ENCODE peak calls at places on chromosome 6, in ten cellular contexts. A is epithelial cell of esophagus, Y is stomach, W is choroid plexus epithelial cell, K is thoracic aorta, R is HFFc6, T is astrocyte of the spinal cord, P is foreskin fibroblast, U is MCF 10A, L is brain microvascular endothelial cell. X is an unnamed sample.
A peak's percentile ranks its signal among the peaks of the same experiment; 100 is the strongest.

GRCh38 chr6:5125152-5126006 is 40.2 kb downstream of the PPP1R3G start:
- DNase-seq in U (peak; percentile 81), A (peak; percentile 91), Y (no peak), R (peak; percentile 29), W (peak; percentile 90), L (peak; percentile 83), K (no peak), P (peak; percentile 33), T (peak; percentile 70), X (no peak)

GRCh38 chr6:44272999-44273566 is 2.8 kb downstream of the TMEM151B start:
- DNase-seq in Y (no peak), L (no peak), W (no peak), U (no peak), A (no peak), R (no peak), K (no peak), P (no peak), T (no peak), X (no peak)

GRCh38 chr6:18405477-18406293 is 18.5 kb downstream of the RNF144B start:
- DNase-seq in U (peak; percentile 69), P (peak; percentile 94), Y (no peak), L (peak; percentile 92), W (peak; percentile 93), R (peak; percentile 93), K (no peak), T (peak; percentile 95), A (peak; percentile 90), X (no peak)

GRCh38 chr6:157223021-157223430 is 100.3 kb downstream of the TMEM242 start:
- DNase-seq in Y (no peak), U (no peak), K (no peak), A (no peak), W (no peak), R (no peak), L (no peak), P (no peak), T (no peak), X (no peak)

GRCh38 chr6:125201961-125202729 is 48.6 kb downstream of the TPD52L1 start:
- DNase-seq in U (peak; percentile 96), P (peak; percentile 90), W (peak; percentile 97), A (peak; percentile 95), L (peak; percentile 96), K (no peak), R (peak; percentile 88), Y (peak; percentile 67), T (peak; percentile 94), X (peak; percentile 76)

GRCh38 chr6:101395345-101395744 is 1.8 kb downstream of the GRIK2 start:
- DNase-seq in A (no peak), L (no peak), P (no peak), Y (no peak), T (no peak), K (no peak), W (no peak), R (peak; percentile 28), U (peak; percentile 34), X (no peak)

GRCh38 chr6:2765896-2766766 is 938 bp downstream of the WRNIP1 start:
- DNase-seq in W (peak; percentile 40), T (peak; percentile 42), U (no peak), L (no peak), Y (peak; percentile 53), R (peak; percentile 19), P (peak; percentile 48), A (peak; percentile 60), K (no peak), X (peak; percentile 56)

GRCh38 chr6:131001945-131002661 is 60.9 kb downstream of the EPB41L2 start:
- DNase-seq in K (no peak), P (no peak), Y (no peak), U (no peak), T (no peak), R (no peak), A (no peak), W (peak; percentile 37), L (no peak), X (no peak)

GRCh38 chr6:43948527-43949450 is 178.5 kb downstream of the MRPL14 start:
- DNase-seq in P (no peak), R (no peak), Y (no peak), K (no peak), U (no peak), T (peak; percentile 78), W (peak; percentile 33), A (no peak), L (no peak), X (no peak)

GRCh38 chr6:54718541-54719023 is 128.0 kb upstream of the FAM83B start:
- DNase-seq in T (no peak), A (peak; percentile 62), K (no peak), R (no peak), L (no peak), U (no peak), Y (no peak), W (no peak), P (no peak), X (no peak)

GRCh38 chr6:159760602-159761057 is 1.2 kb upstream of the ACAT2 start:
- DNase-seq in Y (no peak), A (peak; percentile 64), P (peak; percentile 36), W (peak; percentile 66), L (peak; percentile 49), K (no peak), R (peak; percentile 60), U (peak; percentile 23), T (peak; percentile 50), X (no peak)

GRCh38 chr6:106165885-106166485 is 79.8 kb downstream of the PRDM1 start:
- DNase-seq in R (no peak), Y (no peak), T (peak; percentile 43), K (no peak), P (peak; percentile 67), L (peak; percentile 21), U (peak; percentile 51), A (peak; percentile 53), W (peak; percentile 82), X (no peak)

GRCh38 chr6:106170030-106170791 is 84.1 kb downstream of the PRDM1 start:
- DNase-seq in Y (no peak), W (no peak), A (no peak), K (no peak), U (no peak), R (no peak), P (no peak), T (no peak), L (no peak), X (no peak)

GRCh38 chr6:106168097-106168888 is 82.2 kb downstream of the PRDM1 start:
- DNase-seq in Y (no peak), U (no peak), R (no peak), L (no peak), W (no peak), P (no peak), A (no peak), T (no peak), K (no peak), X (no peak)

GRCh38 chr6:106169517-106169916 is 83.4 kb downstream of the PRDM1 start:
- DNase-seq in T (no peak), A (no peak), Y (no peak), P (no peak), L (no peak), K (no peak), U (no peak), R (no peak), W (no peak), X (no peak)

DNA sequence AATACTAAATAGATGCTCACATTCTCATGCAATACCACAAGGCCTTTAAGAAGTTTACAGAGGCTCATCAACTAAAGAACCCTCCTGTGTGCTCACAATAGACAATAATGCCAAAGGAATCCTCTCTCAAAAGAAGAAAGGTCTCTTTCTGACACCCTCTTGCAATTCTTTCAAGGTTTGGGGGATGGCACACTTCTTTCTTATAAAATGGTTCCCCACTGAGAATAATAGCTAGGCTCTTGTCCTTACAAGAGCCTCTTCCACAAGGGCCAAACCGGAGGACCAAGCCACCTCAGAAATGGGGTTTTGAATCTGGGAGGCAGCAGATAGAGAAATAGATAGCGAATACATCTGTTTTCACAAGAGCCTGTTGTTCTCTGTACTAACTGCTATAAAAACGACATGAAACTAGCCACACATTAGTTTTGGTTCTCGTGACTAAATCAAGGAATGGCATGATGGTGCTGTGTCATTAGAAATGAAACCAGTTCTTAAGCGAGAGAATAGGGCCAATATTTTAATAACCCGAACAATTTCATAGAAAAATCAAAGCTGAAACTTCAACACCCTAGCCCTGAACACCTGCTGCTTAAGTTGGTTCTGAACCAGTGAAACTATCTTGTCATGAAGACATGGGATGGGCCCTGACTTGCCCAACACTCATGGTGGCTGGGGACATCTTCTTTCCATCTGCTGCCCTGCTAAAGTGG is 81.1 kb downstream of the PRDM1 start:
- DNase-seq in T (no peak), K (no peak), U (no peak), R (no peak), P (no peak), W (no peak), A (no peak), Y (no peak), L (no peak), X (no peak)
- TF ChIP-seq CTCF in T (no peak), K (no peak), U (no peak), R (no peak), P (no peak), W (no peak), A (no peak), Y (no peak), L (no peak), X (no peak)

GRCh38 chr6:136701011-136701410 is 91.3 kb downstream of the MAP3K5 start:
- DNase-seq in T (no peak), Y (no peak), R (no peak), W (no peak), A (no peak), L (no peak), K (no peak), P (no peak), U (no peak), X (no peak)

GRCh38 chr6:136706431-136706830 is 85.8 kb downstream of the MAP3K5 start:
- DNase-seq in P (no peak), T (no peak), Y (no peak), R (no peak), U (no peak), W (no peak), K (no peak), L (no peak), A (no peak), X (no peak)

GRCh38 chr6:136699358-136699757 is 92.9 kb downstream of the MAP3K5 start:
- DNase-seq in K (no peak), A (no peak), P (no peak), W (no peak), Y (no peak), L (no peak), U (no peak), T (no peak), R (no peak), X (no peak)

GRCh38 chr6:136703331-136703846 is 88.9 kb downstream of the MAP3K5 start:
- DNase-seq in L (no peak), P (no peak), T (no peak), W (no peak), R (no peak), A (no peak), K (no peak), U (no peak), Y (peak; percentile 61), X (no peak)
- TF ChIP-seq CTCF in L (no peak), P (no peak), T (no peak), W (no peak), R (no peak), A (no peak), K (no peak), U (no peak), Y (no peak), X (no peak)

GRCh38 chr6:35624341-35625070 is 64.2 kb downstream of the FKBP5 start:
- DNase-seq in A (no peak), W (peak; percentile 57), R (no peak), L (no peak), Y (no peak), P (peak; percentile 13), T (no peak), K (no peak), U (no peak), X (no peak)
- TF ChIP-seq CTCF in A (peak; percentile 16), W (peak; percentile 41), R (peak; percentile 74), L (peak; percentile 51), Y (no peak), P (peak; percentile 36), T (peak; percentile 44), K (peak; percentile 18), U (no peak), X (no peak)

GRCh38 chr6:45275358-45275757 is 52.8 kb upstream of the RUNX2 start:
- DNase-seq in W (no peak), K (no peak), R (no peak), A (no peak), U (no peak), T (no peak), Y (no peak), L (no peak), P (no peak), X (no peak)
- TF ChIP-seq CTCF in W (no peak), K (no peak), R (no peak), A (no peak), U (no peak), T (no peak), Y (no peak), L (no peak), P (no peak), X (no peak)

X was measured in left lung.